ENCODE peak calls at places on chromosomes 2 and 18, in five cellular contexts. Z is HCT116, W is K562, B is GM12878, K is HepG2. C is an unnamed sample.

GRCh38 chr18:48806551-48807261 is 144.1 kb downstream of the SMAD7 start:
- DNase-seq in Z (peak), B (no peak), K (no peak), W (no peak), C (no peak)

GRCh38 chr2:30203156-30203555 is 28.2 kb upstream of the LBH start:
- DNase-seq in W (no peak), K (no peak), Z (no peak), B (no peak), C (no peak)

GRCh38 chr2:206971805-206972204 is 32.5 kb downstream of the CPO start:
- DNase-seq in Z (no peak), K (no peak), W (no peak), B (no peak), C (no peak)

GRCh38 chr2:223959688-223960087 is 2.4 kb downstream of the MRPL44 start:
- DNase-seq in Z (no peak), B (no peak), K (no peak), W (no peak), C (no peak)

GRCh38 chr2:10500601-10501361 is 52.7 kb upstream of the ODC1 start:
- DNase-seq in Z (no peak), K (no peak), W (no peak), B (no peak), C (peak)

GRCh38 chr2:170942615-170943014 is 13.6 kb downstream of the GORASP2 start:
- DNase-seq in Z (no peak), W (no peak), K (no peak), B (no peak), C (no peak)

GRCh38 chr2:190637903-190638618 is 10.8 kb upstream of the NAB1 start:
- DNase-seq in B (no peak), W (no peak), Z (no peak), K (peak), C (no peak)

GRCh38 chr2:174493549-174494331 is 6.9 kb upstream of the GPR155 start:
- DNase-seq in K (no peak), W (no peak), B (no peak), Z (no peak), C (no peak)

GRCh38 chr2:85511008-85511895 is 27.7 kb upstream of the MAT2A start:
- DNase-seq in W (no peak), B (no peak), K (no peak), Z (no peak), C (no peak)

GRCh38 chr2:202703091-202703490 is 68.3 kb downstream of the FAM117B start:
- DNase-seq in Z (no peak), B (no peak), K (no peak), W (no peak), C (no peak)

GRCh38 chr2:28461056-28461455 is 34.8 kb upstream of the PLB1 start:
- DNase-seq in Z (no peak), K (no peak), B (no peak), W (no peak), C (no peak)

GRCh38 chr2:196528486-196529223 is 110.9 kb upstream of the CCDC150 start:
- DNase-seq in K (no peak), B (no peak), Z (no peak), W (no peak), C (no peak)

GRCh38 chr2:16653799-16654198 is 11.8 kb downstream of the CYRIA start:
- DNase-seq in K (no peak), B (peak), Z (no peak), W (no peak), C (no peak)

GRCh38 chr2:15636972-15637785 is 45.5 kb downstream of the DDX1 start:
- DNase-seq in B (no peak), K (peak), Z (peak), W (peak), C (peak)

DNA sequence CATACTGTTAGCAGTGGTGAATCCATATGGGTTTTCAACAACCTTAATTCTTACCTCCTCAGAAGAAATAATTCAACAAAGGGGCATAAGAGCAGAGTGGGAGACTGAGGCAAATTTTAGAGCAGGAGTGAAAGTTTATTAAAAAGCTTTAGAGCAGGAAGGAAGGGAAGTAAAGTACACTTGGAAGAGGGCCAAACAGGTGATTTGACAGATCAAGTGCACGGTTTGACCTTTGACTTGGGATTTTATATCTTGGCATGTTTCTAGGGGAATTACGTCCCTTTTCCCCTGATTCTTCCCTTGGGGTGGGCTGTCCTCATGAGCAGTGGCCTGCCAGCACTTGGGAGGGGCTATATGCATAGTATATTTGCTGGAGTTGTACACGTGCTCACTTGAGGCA is 280.5 kb downstream of the MBD5 start:
- DNase-seq in Z (no peak), K (no peak), B (no peak), W (no peak), C (no peak)
- TF ChIP-seq ATF3 in Z (no peak), K (no peak), B (no peak), W (no peak), C (no peak)

GRCh38 chr2:172462393-172463381 is 35.3 kb downstream of the ITGA6 start:
- DNase-seq in Z (no peak), K (no peak), B (peak), W (no peak), C (no peak)
- TF ChIP-seq POLR2AphosphoS5 in Z (no peak), K (no peak), B (no peak), W (no peak), C (no peak)

GRCh38 chr2:102053096-102053495 is 61.3 kb downstream of the IL1R2 start:
- DNase-seq in B (no peak), W (no peak), Z (no peak), K (peak), C (no peak)
- TF ChIP-seq ATF3 in B (no peak), W (no peak), Z (no peak), K (no peak), C (no peak)

DNA sequence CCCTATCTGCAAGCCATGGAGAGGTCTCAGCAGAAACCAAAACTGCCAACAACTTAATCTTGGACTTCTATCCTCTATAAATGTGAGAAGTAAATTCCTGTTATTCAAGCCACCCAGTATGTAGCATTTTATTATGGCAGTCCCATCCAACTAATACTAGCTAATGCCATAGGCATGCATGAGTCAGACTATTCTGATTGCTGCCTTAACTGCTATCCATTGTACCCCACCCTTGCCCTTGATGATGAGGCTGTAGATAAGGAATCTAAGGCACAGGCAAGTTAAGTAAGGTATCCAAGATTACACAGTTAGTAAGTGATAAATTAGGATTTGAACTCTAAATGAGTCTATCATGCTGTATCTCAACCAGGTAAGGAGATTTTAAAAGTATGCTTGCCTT is 223.0 kb downstream of the UBE2E3 start:
- DNase-seq in K (no peak), W (no peak), Z (peak), B (no peak), C (no peak)
- TF ChIP-seq POLR2AphosphoS5 in K (no peak), W (no peak), Z (no peak), B (no peak), C (no peak)

GRCh38 chr2:133484106-133484505 is 84.2 kb downstream of the NCKAP5 start:
- DNase-seq in W (no peak), B (no peak), Z (no peak), K (no peak), C (no peak)
- TF ChIP-seq ATF3 in W (no peak), B (no peak), Z (no peak), K (no peak), C (no peak)

DNA sequence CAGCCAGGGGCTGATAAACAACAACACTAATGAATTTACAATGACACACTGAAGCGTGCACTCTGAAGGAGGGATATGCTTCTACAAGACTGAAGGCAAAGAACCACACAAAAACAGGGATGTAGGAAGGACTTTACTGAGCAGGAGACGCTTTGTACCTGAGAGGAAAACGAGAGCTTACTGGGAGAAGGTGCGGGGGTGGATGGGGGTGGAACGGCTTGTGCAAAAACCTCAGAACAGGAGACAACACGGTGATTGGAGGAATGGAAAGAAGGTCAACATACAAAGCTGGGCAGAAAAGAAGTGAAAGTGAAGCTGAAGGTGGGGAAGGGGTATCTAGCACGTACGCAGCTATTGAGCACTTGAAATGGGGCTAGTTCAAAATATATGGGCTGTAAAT is 93.1 kb downstream of the SLC8A1 start:
- DNase-seq in Z (no peak), W (no peak), B (no peak), K (no peak), C (no peak)
- TF ChIP-seq POLR2AphosphoS5 in Z (no peak), W (no peak), B (no peak), K (no peak), C (no peak)

GRCh38 chr2:45496869-45497268 is 114.2 kb downstream of the SRBD1 start:
- DNase-seq in B (no peak), Z (no peak), K (no peak), W (no peak), C (no peak)

GRCh38 chr2:45498661-45499550 is 112.2 kb downstream of the SRBD1 start:
- DNase-seq in W (no peak), Z (no peak), B (no peak), K (no peak), C (no peak)

GRCh38 chr2:45494275-45494977 is 116.6 kb downstream of the SRBD1 start:
- DNase-seq in B (peak), Z (peak), K (peak), W (peak), C (no peak)

GRCh38 chr2:45494978-45495293 is 116.1 kb downstream of the SRBD1 start:
- DNase-seq in K (no peak), Z (no peak), W (no peak), B (no peak), C (no peak)

GRCh38 chr2:45497355-45497754 is 113.7 kb downstream of the SRBD1 start:
- DNase-seq in Z (no peak), W (peak), B (peak), K (no peak), C (no peak)
- TF ChIP-seq ATF3 in Z (no peak), W (no peak), B (no peak), K (no peak), C (no peak)

DNA sequence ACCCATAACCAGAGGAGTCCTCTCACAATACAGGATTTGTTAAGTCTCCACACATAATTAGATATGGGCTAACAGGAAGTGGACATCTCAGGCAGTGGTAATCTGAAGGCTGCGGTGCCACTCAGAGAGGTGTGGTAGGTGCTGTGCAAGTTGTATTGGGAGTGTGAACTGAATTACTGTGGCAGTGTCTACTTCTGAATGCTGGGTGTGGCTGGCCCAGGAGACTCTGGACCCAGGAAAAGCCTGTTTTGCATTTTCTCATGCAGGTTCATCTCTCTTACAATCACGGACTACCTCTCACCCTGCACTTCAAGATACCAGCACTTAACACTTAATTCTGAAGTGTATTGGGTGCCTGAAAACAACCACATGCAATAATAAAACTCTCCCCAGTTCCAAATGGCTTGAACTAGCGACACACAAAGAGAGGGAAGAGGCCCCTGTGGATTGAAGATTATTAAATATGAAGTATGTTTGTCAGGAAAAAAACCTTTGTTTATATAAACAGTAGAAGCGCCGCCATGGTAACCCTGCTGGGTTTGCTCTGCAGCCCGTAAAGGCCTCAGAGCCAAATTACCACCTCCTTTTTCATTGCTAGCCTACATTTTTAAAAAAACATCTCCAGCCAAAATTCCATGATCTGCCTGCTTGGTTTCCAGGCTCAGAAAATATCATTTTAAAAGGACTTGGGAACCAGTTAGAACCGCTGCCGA is 77.5 kb downstream of the GFPT1 start:
- DNase-seq in W (no peak), K (no peak), Z (no peak), B (no peak), C (no peak)
- TF ChIP-seq POLR2AphosphoS5 in W (no peak), K (no peak), Z (no peak), B (no peak), C (no peak)